ENCODE peak calls at places on chromosomes 13 and 19, in four cellular contexts. One of them, this sample, is unnamed.

GRCh38 chr13:30713133-30713532 is 22.2 kb upstream of the ALOX5AP start:
- DNase-seq in heart left ventricle: no peak
- DNase-seq in tibial nerve: no peak
- DNase-seq in breast epithelium: no peak
- DNase-seq in this sample: peak; percentile 62

GRCh38 chr19:43777163-43777700 is 3.5 kb downstream of the KCNN4 start:
- DNase-seq in heart left ventricle: no peak
- DNase-seq in tibial nerve: no peak
- DNase-seq in breast epithelium: no peak
- DNase-seq in this sample: no peak

GRCh38 chr13:28655566-28655965 is 3.4 kb upstream of the POMP start:
- DNase-seq in heart left ventricle: no peak
- DNase-seq in tibial nerve: no peak
- DNase-seq in breast epithelium: no peak
- DNase-seq in this sample: no peak

GRCh38 chr19:19600793-19601346 is 17.6 kb downstream of the PBX4 start:
- DNase-seq in heart left ventricle: no peak
- DNase-seq in tibial nerve: no peak
- DNase-seq in breast epithelium: no peak
- DNase-seq in this sample: no peak

GRCh38 chr13:37198629-37199028 is 93.2 kb upstream of the CSNK1A1L start:
- DNase-seq in heart left ventricle: no peak
- DNase-seq in tibial nerve: no peak
- DNase-seq in breast epithelium: no peak
- DNase-seq in this sample: no peak

GRCh38 chr19:15161028-15161984 is 39.5 kb downstream of the NOTCH3 start:
- DNase-seq in heart left ventricle: no peak
- DNase-seq in tibial nerve: no peak
- DNase-seq in breast epithelium: no peak
- DNase-seq in this sample: no peak

GRCh38 chr19:42348211-42348610 is 22.8 kb downstream of the MEGF8 start:
- DNase-seq in heart left ventricle: no peak
- DNase-seq in tibial nerve: no peak
- DNase-seq in breast epithelium: no peak
- DNase-seq in this sample: no peak

GRCh38 chr13:30715837-30716236 is 19.5 kb upstream of the ALOX5AP start:
- DNase-seq in heart left ventricle: peak; percentile 83
- DNase-seq in tibial nerve: no peak
- DNase-seq in breast epithelium: no peak
- DNase-seq in this sample: no peak

GRCh38 chr13:26499209-26499601 is 58.3 kb upstream of the WASF3 start:
- DNase-seq in heart left ventricle: no peak
- DNase-seq in tibial nerve: no peak
- DNase-seq in breast epithelium: no peak
- DNase-seq in this sample: no peak

GRCh38 chr19:57434386-57435061 is 601 bp upstream of the ZNF749 start:
- DNase-seq in heart left ventricle: no peak
- DNase-seq in tibial nerve: no peak
- DNase-seq in breast epithelium: no peak
- DNase-seq in this sample: no peak

GRCh38 chr13:30504081-30504480 is 38.3 kb upstream of the HMGB1 start:
- DNase-seq in heart left ventricle: no peak
- DNase-seq in tibial nerve: no peak
- DNase-seq in breast epithelium: no peak
- DNase-seq in this sample: no peak

GRCh38 chr13:97030705-97031452 is 36.6 kb upstream of the OXGR1 start:
- DNase-seq in heart left ventricle: no peak
- DNase-seq in tibial nerve: no peak
- DNase-seq in breast epithelium: no peak
- DNase-seq in this sample: no peak

GRCh38 chr13:110600261-110600819 is 15.0 kb upstream of the NAXD start:
- DNase-seq in heart left ventricle: no peak
- DNase-seq in tibial nerve: no peak
- DNase-seq in breast epithelium: no peak
- DNase-seq in this sample: no peak

GRCh38 chr19:30692517-30692870 is 320.3 kb downstream of the ZNF536 start:
- DNase-seq in heart left ventricle: no peak
- DNase-seq in tibial nerve: no peak
- DNase-seq in breast epithelium: no peak
- DNase-seq in this sample: no peak

GRCh38 chr13:66402071-66402470 is 828.1 kb downstream of the PCDH9 start:
- DNase-seq in heart left ventricle: no peak
- DNase-seq in tibial nerve: no peak
- DNase-seq in breast epithelium: no peak
- DNase-seq in this sample: no peak

GRCh38 chr13:55977436-55977835 is 1163.3 kb upstream of the PRR20A start:
- DNase-seq in heart left ventricle: no peak
- DNase-seq in tibial nerve: no peak
- DNase-seq in breast epithelium: no peak
- DNase-seq in this sample: no peak

GRCh38 chr19:35314858-35315470 is 14.0 kb upstream of the CD22 start:
- DNase-seq in heart left ventricle: no peak
- DNase-seq in tibial nerve: no peak
- DNase-seq in breast epithelium: no peak
- DNase-seq in this sample: no peak

GRCh38 chr13:64551755-64552154 is 2678.4 kb downstream of the PCDH9 start:
- DNase-seq in heart left ventricle: no peak
- DNase-seq in tibial nerve: no peak
- DNase-seq in breast epithelium: no peak
- DNase-seq in this sample: no peak

GRCh38 chr19:39400997-39401548 is 5.6 kb upstream of the ZFP36 start:
- DNase-seq in heart left ventricle: no peak
- DNase-seq in tibial nerve: no peak
- DNase-seq in breast epithelium: no peak
- DNase-seq in this sample: no peak
- H3K4me1 ChIP-seq in heart left ventricle: peaks cover 57% of the 10 kb centered on the region
- H3K4me1 ChIP-seq in tibial nerve: peaks cover 57% of the 10 kb centered on the region
- H3K4me1 ChIP-seq in breast epithelium: no peaks in the 10 kb centered on the region
- H3K4me1 ChIP-seq in this sample: no peaks in the 10 kb centered on the region

DNA sequence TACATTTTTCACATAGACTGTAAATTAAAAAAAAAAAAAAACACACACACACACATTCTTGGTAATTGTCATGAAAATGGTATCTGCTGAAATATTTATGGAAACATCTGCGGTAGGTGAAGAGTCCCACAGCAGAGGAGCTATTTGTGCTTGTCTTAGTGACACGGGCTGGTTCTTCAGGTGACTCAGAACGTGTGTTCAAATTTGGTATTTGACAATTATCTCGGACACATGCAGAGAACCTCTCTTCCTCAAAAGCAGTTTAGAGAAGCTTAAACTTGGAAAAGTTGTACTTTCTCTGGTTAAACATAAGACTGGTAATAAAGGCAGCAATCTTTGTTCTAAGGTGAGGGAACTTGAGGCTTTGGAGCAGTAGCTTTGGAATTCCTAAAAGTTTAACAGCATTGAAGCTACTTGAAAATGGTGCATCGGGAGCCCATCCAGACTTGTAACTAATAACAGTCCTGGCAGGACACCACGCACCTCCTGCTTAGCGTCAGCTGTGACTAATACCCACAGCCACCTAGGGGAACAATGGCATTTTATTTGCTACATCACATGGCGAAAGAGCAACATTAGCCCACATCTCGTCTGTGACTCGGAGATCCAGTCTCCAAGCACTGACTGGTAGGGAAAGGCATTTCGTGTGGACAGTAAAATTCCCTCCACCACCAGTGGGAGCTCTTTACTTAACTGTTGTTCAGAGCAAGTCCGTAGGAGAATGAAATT is 1505.1 kb upstream of the SLC10A2 start:
- DNase-seq in heart left ventricle: peak; percentile 44
- DNase-seq in tibial nerve: peak; percentile 85
- DNase-seq in breast epithelium: no peak
- DNase-seq in this sample: peak; percentile 74
- H3K4me3 ChIP-seq in heart left ventricle: no peak overlapping the region
- H3K4me3 ChIP-seq in tibial nerve: no peak overlapping the region
- H3K4me3 ChIP-seq in breast epithelium: no peak overlapping the region
- H3K4me3 ChIP-seq in this sample: no peak overlapping the region

DNA sequence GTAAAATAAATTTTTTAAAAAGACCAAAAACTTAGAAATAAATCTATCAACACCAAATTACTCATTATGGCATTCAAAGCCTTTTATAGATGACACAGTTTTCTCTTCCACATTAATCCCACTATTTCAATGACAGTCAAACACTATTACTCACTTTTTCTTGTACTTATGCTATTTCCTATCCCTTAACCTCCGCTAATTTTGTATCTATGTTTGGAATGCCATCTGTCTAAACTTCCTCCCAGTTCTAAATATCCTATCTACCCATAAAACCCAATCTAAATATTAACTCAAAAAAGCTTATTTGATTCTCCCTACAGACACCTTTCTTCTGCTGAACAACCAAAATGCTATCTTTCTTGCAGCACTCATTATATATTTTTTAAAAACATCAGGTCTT is 203.4 kb downstream of the ENOX1 start:
- DNase-seq in heart left ventricle: no peak
- DNase-seq in tibial nerve: no peak
- DNase-seq in breast epithelium: no peak
- DNase-seq in this sample: no peak
- H3K27me3 ChIP-seq in heart left ventricle: no peaks in the 10 kb centered on the region
- H3K27me3 ChIP-seq in tibial nerve: no peaks in the 10 kb centered on the region
- H3K27me3 ChIP-seq in breast epithelium: no peaks in the 10 kb centered on the region
- H3K27me3 ChIP-seq in this sample: no peaks in the 10 kb centered on the region

GRCh38 chr19:1274852-1275259 is 474 bp upstream of the FAM174C start:
- DNase-seq in heart left ventricle: peak; percentile 51
- DNase-seq in tibial nerve: no peak
- DNase-seq in breast epithelium: no peak
- DNase-seq in this sample: no peak

GRCh38 chr19:1276620-1277007 is 1.3 kb downstream of the FAM174C start:
- DNase-seq in heart left ventricle: no peak
- DNase-seq in tibial nerve: no peak
- DNase-seq in breast epithelium: no peak
- DNase-seq in this sample: no peak

GRCh38 chr19:1275976-1276619 is 768 bp downstream of the FAM174C start:
- DNase-seq in heart left ventricle: peak; percentile 69
- DNase-seq in tibial nerve: no peak
- DNase-seq in breast epithelium: no peak
- DNase-seq in this sample: no peak

GRCh38 chr19:1274081-1274851 is 1.1 kb upstream of the FAM174C start:
- DNase-seq in heart left ventricle: peak; percentile 54
- DNase-seq in tibial nerve: no peak
- DNase-seq in breast epithelium: no peak
- DNase-seq in this sample: no peak

GRCh38 chr19:1275260-1275975 is at the start of gene FAM174C:
- DNase-seq in heart left ventricle: peak; percentile 97
- DNase-seq in tibial nerve: peak; percentile 90
- DNase-seq in breast epithelium: peak; percentile 98
- DNase-seq in this sample: peak; percentile 98
- H3K4me1 ChIP-seq in heart left ventricle: peaks cover 70% of the 10 kb centered on the region
- H3K4me1 ChIP-seq in tibial nerve: peaks cover 58% of the 10 kb centered on the region
- H3K4me1 ChIP-seq in breast epithelium: peaks cover 49% of the 10 kb centered on the region
- H3K4me1 ChIP-seq in this sample: no peaks in the 10 kb centered on the region

DNA sequence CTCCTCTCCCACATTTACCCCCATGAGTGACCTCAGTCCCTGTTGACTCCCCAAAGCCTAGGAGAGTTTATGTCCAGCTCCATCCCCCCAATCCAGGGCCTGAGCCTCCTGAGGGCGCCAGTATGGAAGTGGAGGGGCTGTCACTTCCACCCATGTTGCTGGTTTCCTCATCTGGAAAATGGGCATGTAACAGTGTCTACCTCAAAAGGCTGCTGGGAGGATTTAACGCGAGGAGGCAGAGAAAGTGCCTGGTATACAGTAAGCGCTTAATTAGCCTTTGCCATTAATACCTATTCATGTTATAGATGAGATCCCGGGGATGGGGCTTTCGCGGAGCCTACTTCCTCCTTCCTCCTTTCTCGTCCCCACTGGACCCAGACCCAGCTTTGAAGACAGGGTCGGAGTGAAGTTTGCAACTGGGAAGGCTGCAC is 477 bp downstream of the TYK2 start:
- DNase-seq in heart left ventricle: no peak
- DNase-seq in tibial nerve: no peak
- DNase-seq in breast epithelium: no peak
- DNase-seq in this sample: no peak
- H3K4me3 ChIP-seq in heart left ventricle: peak overlapping the region; percentile 91
- H3K4me3 ChIP-seq in tibial nerve: peak overlapping the region; percentile 73
- H3K4me3 ChIP-seq in breast epithelium: peak overlapping the region; percentile 90
- H3K4me3 ChIP-seq in this sample: peak overlapping the region; percentile 52

GRCh38 chr19:46650445-46650844 is 10.5 kb downstream of the DACT3 start:
- DNase-seq in heart left ventricle: no peak
- DNase-seq in tibial nerve: no peak
- DNase-seq in breast epithelium: no peak
- DNase-seq in this sample: no peak
- H3K27me3 ChIP-seq in heart left ventricle: no peaks in the 10 kb centered on the region
- H3K27me3 ChIP-seq in tibial nerve: no peaks in the 10 kb centered on the region
- H3K27me3 ChIP-seq in breast epithelium: peaks cover 25% of the 10 kb centered on the region
- H3K27me3 ChIP-seq in this sample: no peaks in the 10 kb centered on the region

This sample was measured in aorta.